ENCODE peak calls at places on chromosomes 3 and 15, in ten cellular contexts. P is left ventricle myocardium inferior; W is psoas muscle; B is neural progenitor cell; I is heart right ventricle; N is Peyer's patch; D is PC-3; F is CD8-positive, alpha-beta T cell; M is BJ; L is GM12878. U is an unnamed sample.
A peak's percentile ranks its signal among the peaks of the same experiment; 100 is the strongest.

GRCh38 chr15:101554115-101554915 is 64.8 kb upstream of the PCSK6 start:
- DNase-seq in P (no peak), W (no peak), B (no peak), I (no peak), N (no peak), D (no peak), F (no peak), M (no peak), L (no peak), U (no peak)

GRCh38 chr3:31114929-31115283 is 220.4 kb upstream of the GADL1 start:
- DNase-seq in P (no peak), W (no peak), B (no peak), I (no peak), N (no peak), D (no peak), F (no peak), M (no peak), L (no peak), U (no peak)

GRCh38 chr3:39748002-39748401 is 61.4 kb upstream of the MYRIP start:
- DNase-seq in P (no peak), W (no peak), B (no peak), I (no peak), N (no peak), D (no peak), F (no peak), M (no peak), L (no peak), U (no peak)

GRCh38 chr15:41772720-41773331 is 1.5 kb upstream of the MAPKBP1 start:
- DNase-seq in P (no peak), W (no peak), B (peak; percentile 77), I (peak; percentile 53), N (peak; percentile 46), D (peak; percentile 84), F (peak; percentile 69), M (no peak), L (peak; percentile 65), U (peak; percentile 89)

GRCh38 chr3:62669161-62669560 is 206.1 kb downstream of the CADPS start:
- DNase-seq in P (no peak), W (no peak), B (peak; percentile 23), I (no peak), N (no peak), D (no peak), F (no peak), M (no peak), L (no peak), U (no peak)

GRCh38 chr3:48681541-48681880 is 4.2 kb downstream of the NCKIPSD start:
- DNase-seq in P (no peak), W (no peak), B (no peak), I (no peak), N (no peak), D (no peak), F (no peak), M (no peak), L (no peak), U (peak; percentile 66)

GRCh38 chr3:53730565-53730964 is 115.7 kb downstream of the CHDH start:
- DNase-seq in P (peak; percentile 58), W (no peak), B (no peak), I (peak; percentile 70), N (no peak), D (no peak), F (no peak), M (no peak), L (no peak), U (peak; percentile 88)

GRCh38 chr15:31292391-31293020 is 34.1 kb upstream of the KLF13 start:
- DNase-seq in P (no peak), W (no peak), B (no peak), I (peak; percentile 6), N (no peak), D (no peak), F (no peak), M (no peak), L (no peak), U (no peak)

GRCh38 chr3:117688583-117688982 is 979.0 kb downstream of the TUSC7 start:
- DNase-seq in P (no peak), W (no peak), B (no peak), I (no peak), N (no peak), D (no peak), F (no peak), M (no peak), L (no peak), U (peak; percentile 47)

GRCh38 chr15:43067717-43068461 is 37.9 kb downstream of the UBR1 start:
- DNase-seq in P (no peak), W (no peak), B (no peak), I (no peak), N (no peak), D (peak; percentile 47), F (no peak), M (no peak), L (no peak), U (peak; percentile 22)

GRCh38 chr3:57863380-57863779 is 107.3 kb downstream of the SLMAP start:
- DNase-seq in P (no peak), W (no peak), B (no peak), I (no peak), N (no peak), D (no peak), F (no peak), M (no peak), L (no peak), U (no peak)

GRCh38 chr3:43794776-43795175 is 104.0 kb downstream of the ABHD5 start:
- DNase-seq in P (no peak), W (no peak), B (no peak), I (no peak), N (no peak), D (peak; percentile 74), F (no peak), M (no peak), L (no peak), U (no peak)

GRCh38 chr3:42772670-42773408 is at the start of gene CCDC13:
- DNase-seq in P (peak; percentile 97), W (peak; percentile 98), B (peak; percentile 97), I (peak; percentile 97), N (peak; percentile 94), D (no peak), F (peak; percentile 85), M (peak; percentile 41), L (peak; percentile 73), U (peak; percentile 97)

GRCh38 chr15:100334905-100335304 is 6.9 kb downstream of the ADAMTS17 start:
- DNase-seq in P (no peak), W (no peak), B (no peak), I (no peak), N (no peak), D (no peak), F (no peak), M (no peak), L (no peak), U (no peak)

GRCh38 chr15:86213420-86213819 is 133.7 kb downstream of the AGBL1 start:
- DNase-seq in P (no peak), W (no peak), B (no peak), I (no peak), N (no peak), D (no peak), F (no peak), M (no peak), L (no peak), U (no peak)
- TF ChIP-seq CTCF in P (no peak), W (no peak), B (peak; percentile 48), I (no peak), N (no peak), D (no peak), F (no peak), M (no peak), L (peak; percentile 8), U (no peak)

GRCh38 chr3:148756306-148756705 is 58.6 kb downstream of the AGTR1 start:
- DNase-seq in P (no peak), W (no peak), B (no peak), I (no peak), N (no peak), D (no peak), F (no peak), M (no peak), L (no peak), U (no peak)

GRCh38 chr3:148759425-148759824 is 61.7 kb downstream of the AGTR1 start:
- DNase-seq in P (no peak), W (no peak), B (no peak), I (no peak), N (no peak), D (no peak), F (no peak), M (no peak), L (no peak), U (no peak)

GRCh38 chr3:148755570-148755969 is 57.9 kb downstream of the AGTR1 start:
- DNase-seq in P (no peak), W (no peak), B (no peak), I (no peak), N (no peak), D (no peak), F (no peak), M (no peak), L (no peak), U (no peak)

GRCh38 chr3:148758303-148758884 is 60.7 kb downstream of the AGTR1 start:
- DNase-seq in P (no peak), W (no peak), B (peak; percentile 18), I (no peak), N (no peak), D (no peak), F (no peak), M (no peak), L (no peak), U (no peak)

DNA sequence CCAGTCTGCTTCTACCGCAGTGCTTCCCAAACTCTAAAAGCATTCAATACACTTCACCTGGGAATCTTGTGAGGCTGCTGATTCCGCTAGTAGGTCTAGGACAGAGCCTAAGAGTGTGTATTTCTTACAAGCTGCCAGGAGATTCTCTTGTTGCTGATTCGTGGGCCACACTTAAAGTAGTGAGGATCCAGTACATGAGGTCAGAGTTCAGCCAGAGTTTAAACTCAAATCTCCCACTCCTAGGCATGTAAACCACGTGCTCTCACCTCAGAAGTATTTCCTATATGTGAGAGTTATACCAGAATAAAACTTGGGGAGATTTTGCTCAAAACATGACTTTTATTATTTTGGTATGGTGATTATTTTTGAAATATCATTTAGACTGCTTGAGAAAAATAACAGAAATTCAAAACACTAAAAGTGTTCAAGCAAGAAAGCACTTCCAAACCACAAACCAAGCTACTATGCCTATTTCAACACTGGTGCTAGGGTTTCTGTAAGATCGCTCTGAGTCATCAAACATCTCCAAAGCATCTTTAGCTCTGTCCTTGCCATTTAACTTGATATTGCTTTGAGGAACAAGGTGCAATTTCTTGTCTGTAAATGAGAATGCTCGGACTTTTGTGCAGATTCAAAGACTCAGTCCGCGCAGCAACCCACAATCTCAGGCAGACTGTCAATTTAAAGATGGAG is 59.7 kb downstream of the AGTR1 start:
- DNase-seq in P (no peak), W (no peak), B (no peak), I (no peak), N (no peak), D (no peak), F (no peak), M (peak; percentile 1), L (no peak), U (peak; percentile 67)
- H3K4me3 ChIP-seq in P (no peak overlapping the region), W (no peak overlapping the region), B (no peak overlapping the region), I (no peak overlapping the region), N (no peak overlapping the region), D (no peak overlapping the region), F (no peak overlapping the region), M (no peak overlapping the region), L (no peak overlapping the region), U (no peak overlapping the region)

GRCh38 chr15:48646364-48646763 is 855 bp upstream of the FBN1 start:
- DNase-seq in P (no peak), W (no peak), B (no peak), I (no peak), N (no peak), D (no peak), F (no peak), M (no peak), L (no peak), U (no peak)
- H3K27me3 ChIP-seq in P (peaks cover 29% of the 10 kb centered on the region), W (no peaks in the 10 kb centered on the region), B (peaks cover 19% of the 10 kb centered on the region), I (peaks cover 30% of the 10 kb centered on the region), N (no peaks in the 10 kb centered on the region), D (no peaks in the 10 kb centered on the region), F (no peaks in the 10 kb centered on the region), M (no peaks in the 10 kb centered on the region), L (no peaks in the 10 kb centered on the region), U (no peaks in the 10 kb centered on the region)

GRCh38 chr15:92898988-92899909 is 875 bp upstream of the CHD2 start:
- DNase-seq in P (no peak), W (no peak), B (peak; percentile 47), I (no peak), N (no peak), D (peak; percentile 35), F (no peak), M (no peak), L (no peak), U (no peak)
- TF ChIP-seq CTCF in P (peak; percentile 26), W (peak; percentile 44), B (peak; percentile 68), I (peak; percentile 17), N (peak; percentile 50), D (peak; percentile 69), F (peak; percentile 42), M (peak; percentile 33), L (peak; percentile 31), U (peak; percentile 40)

U was measured in osteoblast.